ENCODE peak calls at places on chromosome X, in six cellular contexts. I is right lobe of liver, V is fibroblast of mammary gland, K is cardiac fibroblast, H is spleen, B is endothelial cell of umbilical vein. G is an unnamed sample.

GRCh38 chrX:20217279-20217678 is 49.4 kb downstream of the RPS6KA3 start:
- DNase-seq in K (peak), I (no peak), B (peak), H (no peak), V (peak), G (peak)

GRCh38 chrX:100829730-100830129 is 9.5 kb downstream of the CSTF2 start:
- DNase-seq in K (peak), V (peak), H (no peak), B (peak), I (no peak), G (no peak)

GRCh38 chrX:129959493-129959832 is 23.0 kb upstream of the BCORL1 start:
- DNase-seq in I (no peak), H (no peak), V (peak), B (no peak), K (peak), G (no peak)

GRCh38 chrX:95218964-95219363 is 1465.7 kb upstream of the DIAPH2 start:
- DNase-seq in K (no peak), B (no peak), I (no peak), H (no peak), V (no peak), G (no peak)

GRCh38 chrX:33336783-33337182 is 125.4 kb upstream of the DMD start:
- DNase-seq in H (no peak), B (peak), K (peak), V (peak), I (no peak), G (no peak)

GRCh38 chrX:150486011-150486410 is 82.4 kb upstream of the MTM1 start:
- DNase-seq in H (no peak), V (peak), I (peak), B (peak), K (peak), G (no peak)

GRCh38 chrX:130772313-130773140 is 130.5 kb downstream of the ENOX2 start:
- DNase-seq in H (no peak), K (peak), B (no peak), V (peak), I (no peak), G (no peak)

GRCh38 chrX:1618689-1619088 is 3.8 kb downstream of the ASMT start:
- DNase-seq in V (no peak), H (no peak), B (no peak), I (no peak), K (no peak), G (no peak)

GRCh38 chrX:103699243-103699642 is 11.5 kb upstream of the TMEM31 start:
- DNase-seq in K (no peak), H (no peak), I (no peak), V (no peak), B (no peak), G (no peak)

GRCh38 chrX:71911023-71911730 is 532 bp downstream of the NHSL2 start:
- DNase-seq in V (no peak), B (no peak), K (no peak), I (peak), H (no peak), G (no peak)

GRCh38 chrX:101057095-101057714 is 5.3 kb upstream of the TRMT2B start:
- DNase-seq in K (peak), V (peak), I (no peak), B (peak), H (no peak), G (no peak)

GRCh38 chrX:132956421-132957210 is 1.8 kb downstream of the HS6ST2 start:
- DNase-seq in V (no peak), I (no peak), K (no peak), H (peak), B (no peak), G (no peak)

GRCh38 chrX:140775211-140775610 is 65.7 kb downstream of the LINC00632 start:
- DNase-seq in H (no peak), V (no peak), B (no peak), K (peak), I (no peak), G (no peak)

GRCh38 chrX:104270916-104271512 is 16.3 kb upstream of the ESX1 start:
- DNase-seq in H (no peak), B (peak), K (peak), I (peak), V (peak), G (peak)

GRCh38 chrX:70613295-70613694 is 168.7 kb downstream of the DLG3 start:
- DNase-seq in V (peak), I (no peak), B (no peak), K (no peak), H (no peak), G (no peak)

GRCh38 chrX:15724911-15725310 is 13.2 kb upstream of the CA5B start:
- DNase-seq in B (no peak), I (no peak), V (no peak), H (no peak), K (no peak), G (no peak)

GRCh38 chrX:51395807-51396728 is 63.4 kb downstream of the NUDT10 start:
- DNase-seq in I (peak), K (no peak), V (no peak), H (peak), B (no peak), G (no peak)

GRCh38 chrX:114959729-114960128 is 57.7 kb downstream of the IL13RA2 start:
- DNase-seq in I (no peak), V (peak), H (no peak), B (no peak), K (peak), G (peak)

GRCh38 chrX:118729043-118729652 is 1.7 kb downstream of the IL13RA1 start:
- DNase-seq in K (no peak), V (no peak), B (no peak), I (no peak), H (no peak), G (no peak)

GRCh38 chrX:117483950-117484349 is 632.7 kb downstream of the KLHL13 start:
- DNase-seq in K (no peak), H (peak), I (no peak), B (no peak), V (no peak), G (no peak)

GRCh38 chrX:66046612-66047235 is 6.8 kb upstream of the VSIG4 start:
- DNase-seq in B (no peak), K (no peak), I (no peak), V (no peak), H (no peak), G (no peak)

GRCh38 chrX:31870267-31870666 is 798.4 kb upstream of the FTHL17 start:
- DNase-seq in I (no peak), B (no peak), H (no peak), V (no peak), K (no peak), G (no peak)
- TF ChIP-seq CTCF in I (no peak), B (no peak), H (no peak), V (no peak), K (no peak), G (no peak)

GRCh38 chrX:77788050-77788449 is 2.0 kb upstream of the ATRX start:
- DNase-seq in B (peak), V (peak), I (no peak), K (peak), H (no peak), G (no peak)
- H3K4me3 ChIP-seq in B (no peak), V (no peak), I (peak), K (no peak), H (peak), G (no peak)

GRCh38 chrX:40578039-40578438 is 2.7 kb upstream of the ATP6AP2 start:
- DNase-seq in I (no peak), B (no peak), K (no peak), H (no peak), V (no peak), G (no peak)

GRCh38 chrX:40576291-40576690 is 4.5 kb upstream of the ATP6AP2 start:
- DNase-seq in V (no peak), I (no peak), K (no peak), H (no peak), B (no peak), G (no peak)

GRCh38 chrX:40570346-40571093 is 10.2 kb upstream of the ATP6AP2 start:
- DNase-seq in I (no peak), V (no peak), B (no peak), H (no peak), K (no peak), G (no peak)

GRCh38 chrX:40571600-40571999 is 9.2 kb upstream of the ATP6AP2 start:
- DNase-seq in V (no peak), I (no peak), H (no peak), K (no peak), B (no peak), G (no peak)

DNA sequence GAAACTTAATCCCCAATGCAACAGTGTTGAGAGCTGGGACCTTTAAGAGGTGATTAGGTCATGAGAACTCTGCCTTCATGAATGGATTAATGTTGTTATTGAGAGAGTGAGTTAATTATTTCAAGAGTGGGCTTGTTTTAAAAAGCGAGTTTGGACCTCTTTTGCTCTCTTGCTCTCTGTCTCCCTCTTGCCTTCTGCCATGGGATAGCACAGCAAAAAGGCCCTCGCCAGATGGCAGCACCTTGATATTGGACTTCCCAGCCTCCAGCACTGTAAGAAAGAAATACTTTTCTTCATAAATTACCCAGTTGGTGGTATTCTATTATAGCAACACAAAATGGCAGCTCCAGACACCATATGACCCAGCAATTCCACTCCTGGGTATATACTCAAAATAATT is 7.0 kb upstream of the ATP6AP2 start:
- DNase-seq in V (peak), I (no peak), B (peak), K (peak), H (no peak), G (no peak)
- TF ChIP-seq CTCF in V (peak), I (peak), B (peak), K (peak), H (peak), G (peak)

GRCh38 chrX:67545772-67546495 is 2.1 kb downstream of the AR start:
- DNase-seq in B (peak), H (peak), I (peak), K (peak), V (peak), G (no peak)

GRCh38 chrX:67544281-67544680 is 460 bp downstream of the AR start:
- DNase-seq in V (peak), I (peak), H (no peak), B (no peak), K (peak), G (no peak)

GRCh38 chrX:67546496-67547423 is 2.9 kb downstream of the AR start:
- DNase-seq in V (no peak), I (peak), B (no peak), H (no peak), K (no peak), G (no peak)

GRCh38 chrX:67544871-67545771 is 1.3 kb downstream of the AR start:
- DNase-seq in B (peak), H (peak), V (peak), I (peak), K (peak), G (no peak)

DNA sequence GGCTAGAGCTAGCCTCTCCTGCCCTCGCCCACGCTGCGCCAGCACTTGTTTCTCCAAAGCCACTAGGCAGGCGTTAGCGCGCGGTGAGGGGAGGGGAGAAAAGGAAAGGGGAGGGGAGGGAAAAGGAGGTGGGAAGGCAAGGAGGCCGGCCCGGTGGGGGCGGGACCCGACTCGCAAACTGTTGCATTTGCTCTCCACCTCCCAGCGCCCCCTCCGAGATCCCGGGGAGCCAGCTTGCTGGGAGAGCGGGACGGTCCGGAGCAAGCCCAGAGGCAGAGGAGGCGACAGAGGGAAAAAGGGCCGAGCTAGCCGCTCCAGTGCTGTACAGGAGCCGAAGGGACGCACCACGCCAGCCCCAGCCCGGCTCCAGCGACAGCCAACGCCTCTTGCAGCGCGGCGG is at the start of gene AR:
- DNase-seq in K (peak), I (peak), B (peak), V (peak), H (peak), G (no peak)
- H3K4me3 ChIP-seq in K (peak), I (peak), B (peak), V (peak), H (peak), G (peak)

GRCh38 chrX:30979271-30979670 is 90.2 kb upstream of the TAB3 start:
- DNase-seq in H (no peak), K (no peak), V (no peak), I (no peak), B (no peak), G (no peak)
- TF ChIP-seq CTCF in H (no peak), K (no peak), V (no peak), I (no peak), B (no peak), G (no peak)

GRCh38 chrX:53088136-53088974 is 5.6 kb upstream of the KANTR start:
- DNase-seq in H (peak), V (peak), I (peak), K (peak), B (peak), G (no peak)
- H3K4me3 ChIP-seq in H (peak), V (peak), I (peak), K (peak), B (peak), G (peak)

DNA sequence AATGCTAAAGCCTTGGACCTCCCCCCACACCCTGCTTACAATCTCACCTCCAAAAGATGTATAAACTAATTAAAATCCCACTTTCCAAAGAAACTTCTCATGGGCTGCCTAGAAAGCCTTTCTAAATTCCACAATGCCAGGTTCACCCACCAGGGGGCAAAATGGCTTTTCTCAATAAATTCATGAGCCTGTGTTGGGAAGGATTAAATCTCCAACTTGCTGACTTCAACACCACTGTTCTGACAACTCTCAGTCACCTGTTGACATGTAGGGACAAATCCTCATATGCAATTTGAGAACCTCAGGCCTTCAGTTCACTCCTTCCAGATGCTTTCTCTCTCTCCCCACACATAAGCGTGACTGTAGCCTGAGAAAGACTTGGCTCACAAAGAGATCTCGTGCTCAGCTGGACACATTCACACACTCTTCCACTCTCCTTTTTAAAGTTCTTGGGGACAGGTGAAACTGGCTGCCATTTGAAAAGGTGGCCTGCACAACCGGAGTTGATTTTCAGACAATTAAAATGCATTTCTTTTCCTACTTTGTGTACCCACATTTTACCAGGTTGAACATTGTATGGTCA is 88.6 kb upstream of the PRPS2 start:
- DNase-seq in K (no peak), I (no peak), B (peak), V (peak), H (no peak), G (no peak)
- TF ChIP-seq CTCF in K (peak), I (peak), B (peak), V (peak), H (no peak), G (peak)

GRCh38 chrX:79146552-79147390 is 2.3 kb downstream of the GPR174 start:
- DNase-seq in V (no peak), B (no peak), I (no peak), H (no peak), K (no peak), G (no peak)
- H3K4me3 ChIP-seq in V (no peak), B (no peak), I (no peak), H (peak), K (no peak), G (no peak)

G was measured in HFF-Myc.